ENCODE peak calls at places on chromosomes 16 and 17, in four cellular contexts. P is A549, J is uterus, L is heart left ventricle. O is an unnamed sample.

GRCh38 chr17:42608692-42609181 is 437 bp downstream of the RETREG3 start:
- DNase-seq in L (peak), J (no peak), P (no peak), O (peak)

GRCh38 chr16:8931864-8932263 is 31.8 kb downstream of the USP7 start:
- DNase-seq in J (peak), P (no peak), L (peak), O (peak)

GRCh38 chr17:79892457-79893236 is 53.4 kb upstream of the CBX4 start:
- DNase-seq in P (no peak), L (peak), J (no peak), O (no peak)

GRCh38 chr16:10180771-10181163 is 1.5 kb downstream of the GRIN2A start:
- DNase-seq in L (no peak), J (peak), P (peak), O (peak)

GRCh38 chr17:79331492-79331891 is 256.9 kb downstream of the ENGASE start:
- DNase-seq in L (no peak), J (no peak), P (no peak), O (no peak)

GRCh38 chr16:29154676-29155121 is 169.8 kb downstream of the LAT start:
- DNase-seq in J (no peak), L (no peak), P (no peak), O (no peak)

GRCh38 chr16:50531359-50531758 is 16.8 kb upstream of the NKD1 start:
- DNase-seq in J (no peak), P (no peak), L (no peak), O (no peak)

GRCh38 chr16:70253291-70254094 is 1.8 kb upstream of the EXOSC6 start:
- DNase-seq in L (no peak), J (no peak), P (peak), O (peak)

GRCh38 chr17:27821318-27821717 is 21.0 kb upstream of the NOS2 start:
- DNase-seq in P (no peak), J (no peak), L (no peak), O (no peak)

GRCh38 chr17:78268191-78268874 is 36.9 kb downstream of the TMEM235 start:
- DNase-seq in P (no peak), L (no peak), J (no peak), O (no peak)

GRCh38 chr17:41394254-41395016 is 3.0 kb downstream of the KRT31 start:
- DNase-seq in P (no peak), J (no peak), L (no peak), O (no peak)

GRCh38 chr17:76681222-76682137 is 29.3 kb downstream of the MXRA7 start:
- DNase-seq in J (peak), P (peak), L (peak), O (peak)

GRCh38 chr17:74981979-74982662 is 5.3 kb upstream of the CDR2L start:
- DNase-seq in P (peak), L (peak), J (peak), O (peak)

GRCh38 chr17:76171701-76172100 is 30.7 kb upstream of the FOXJ1 start:
- DNase-seq in J (no peak), L (no peak), P (no peak), O (no peak)

GRCh38 chr16:4656695-4657686 is 32.4 kb downstream of the MGRN1 start:
- DNase-seq in J (no peak), P (no peak), L (no peak), O (no peak)

GRCh38 chr17:77849203-77849602 is 109.3 kb upstream of the TNRC6C start:
- DNase-seq in J (no peak), L (no peak), P (no peak), O (peak)

GRCh38 chr17:58200024-58200633 is 7.6 kb downstream of the EPX start:
- DNase-seq in L (peak), P (peak), J (no peak), O (peak)

GRCh38 chr17:17811381-17812210 is 25.2 kb downstream of the SREBF1 start:
- DNase-seq in P (no peak), L (no peak), J (peak), O (no peak)

GRCh38 chr16:17773698-17774101 is 302.9 kb upstream of the XYLT1 start:
- DNase-seq in P (no peak), L (no peak), J (no peak), O (no peak)

GRCh38 chr16:67969286-67970039 is 1.0 kb upstream of the SLC12A4 start:
- DNase-seq in J (peak), P (no peak), L (no peak), O (peak)
- TF ChIP-seq POLR2A in J (no peak), P (no peak), L (no peak), O (no peak)

DNA sequence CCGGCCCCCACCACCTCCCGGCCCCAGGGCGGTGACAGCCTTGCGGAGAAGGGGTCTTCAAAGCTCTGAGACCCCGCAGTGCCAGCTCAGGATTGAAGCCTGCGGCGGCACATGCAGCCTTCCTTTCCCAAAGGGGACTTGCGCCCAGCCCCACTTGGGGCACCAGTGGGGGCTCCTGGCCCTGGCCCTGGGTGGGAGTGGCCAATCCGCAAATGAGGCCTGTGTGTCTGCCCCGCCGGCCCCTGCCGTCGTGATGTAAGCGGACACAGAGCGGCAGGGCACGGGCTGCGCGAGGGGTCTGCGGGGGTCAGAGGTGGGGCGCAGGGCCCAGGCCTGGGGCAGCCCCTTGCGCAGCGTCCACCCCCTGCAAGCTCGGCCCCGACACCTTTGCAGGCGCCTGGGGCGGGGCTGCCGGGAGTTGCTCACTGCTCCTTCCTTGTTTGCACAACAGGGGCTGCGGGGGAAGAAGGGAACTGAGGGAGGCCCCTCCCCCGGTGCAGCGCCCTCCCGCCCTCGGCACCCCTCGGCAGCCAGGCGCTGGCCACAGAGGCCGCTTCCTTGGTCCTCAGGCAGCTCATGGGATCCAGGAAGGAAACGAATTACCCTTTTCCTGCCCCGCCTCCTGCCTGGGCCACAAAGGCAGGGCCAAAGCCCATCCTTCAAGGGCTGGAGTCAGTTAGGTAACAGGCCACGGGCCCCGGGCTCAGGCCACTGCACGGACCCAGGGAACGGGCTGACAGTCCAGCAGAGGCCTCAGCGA is 2.9 kb downstream of the SLC16A3 start:
- DNase-seq in P (peak), L (peak), J (peak), O (no peak)
- TF ChIP-seq POLR2A in P (peak), L (no peak), J (peak), O (no peak)

GRCh38 chr16:67528870-67529638 is 425 bp downstream of the RIPOR1 start:
- DNase-seq in L (peak), J (peak), P (peak), O (peak)
- TF ChIP-seq POLR2A in L (no peak), J (peak), P (peak), O (peak)

GRCh38 chr17:55162556-55162946 is 102.2 kb upstream of the HLF start:
- DNase-seq in P (no peak), J (no peak), L (no peak), O (no peak)
- TF ChIP-seq POLR2A in P (no peak), J (no peak), L (no peak), O (no peak)

GRCh38 chr16:30899794-30900193 is 3.4 kb downstream of the CTF1 start:
- DNase-seq in J (no peak), P (no peak), L (no peak), O (no peak)

GRCh38 chr16:30895592-30896202 is 717 bp upstream of the CTF1 start:
- DNase-seq in J (peak), L (no peak), P (no peak), O (peak)

GRCh38 chr16:30896203-30896889 is at the start of gene CTF1:
- DNase-seq in L (peak), J (peak), P (no peak), O (no peak)

GRCh38 chr16:30894540-30895368 is 877 bp upstream of the BCL7C start:
- DNase-seq in L (no peak), J (no peak), P (no peak), O (no peak)

GRCh38 chr16:30896890-30897730 is 696 bp downstream of the CTF1 start:
- DNase-seq in L (peak), J (peak), P (peak), O (peak)
- TF ChIP-seq POLR2A in L (no peak), J (no peak), P (no peak), O (peak)

GRCh38 chr17:40251576-40251975 is 32.5 kb downstream of the WIPF2 start:
- DNase-seq in L (no peak), P (peak), J (peak), O (no peak)
- TF ChIP-seq POLR2A in L (no peak), P (no peak), J (no peak), O (no peak)

GRCh38 chr16:85201566-85201965 is 89.3 kb upstream of the CIBAR2 start:
- DNase-seq in L (no peak), J (no peak), P (no peak), O (no peak)

GRCh38 chr16:85202051-85202601 is 89.9 kb upstream of the CIBAR2 start:
- DNase-seq in L (no peak), P (no peak), J (no peak), O (no peak)

GRCh38 chr16:85203462-85203813 is 91.2 kb upstream of the CIBAR2 start:
- DNase-seq in J (no peak), P (no peak), L (no peak), O (no peak)

GRCh38 chr16:85204242-85205010 is 92.2 kb upstream of the CIBAR2 start:
- DNase-seq in J (no peak), P (no peak), L (no peak), O (no peak)

GRCh38 chr16:85202631-85203461 is 90.6 kb upstream of the CIBAR2 start:
- DNase-seq in L (peak), J (peak), P (no peak), O (no peak)
- TF ChIP-seq POLR2A in L (no peak), J (no peak), P (no peak), O (no peak)

GRCh38 chr16:86556576-86556975 is 1.5 kb upstream of the MTHFSD start:
- DNase-seq in L (no peak), P (no peak), J (no peak), O (no peak)

GRCh38 chr16:86554599-86554916 is 477 bp downstream of the MTHFSD start:
- DNase-seq in P (no peak), J (no peak), L (no peak), O (no peak)

GRCh38 chr16:86555763-86556130 is 712 bp upstream of the MTHFSD start:
- DNase-seq in P (no peak), L (no peak), J (no peak), O (no peak)

GRCh38 chr16:86553356-86553755 is 1.7 kb downstream of the MTHFSD start:
- DNase-seq in P (no peak), L (no peak), J (no peak), O (no peak)

DNA sequence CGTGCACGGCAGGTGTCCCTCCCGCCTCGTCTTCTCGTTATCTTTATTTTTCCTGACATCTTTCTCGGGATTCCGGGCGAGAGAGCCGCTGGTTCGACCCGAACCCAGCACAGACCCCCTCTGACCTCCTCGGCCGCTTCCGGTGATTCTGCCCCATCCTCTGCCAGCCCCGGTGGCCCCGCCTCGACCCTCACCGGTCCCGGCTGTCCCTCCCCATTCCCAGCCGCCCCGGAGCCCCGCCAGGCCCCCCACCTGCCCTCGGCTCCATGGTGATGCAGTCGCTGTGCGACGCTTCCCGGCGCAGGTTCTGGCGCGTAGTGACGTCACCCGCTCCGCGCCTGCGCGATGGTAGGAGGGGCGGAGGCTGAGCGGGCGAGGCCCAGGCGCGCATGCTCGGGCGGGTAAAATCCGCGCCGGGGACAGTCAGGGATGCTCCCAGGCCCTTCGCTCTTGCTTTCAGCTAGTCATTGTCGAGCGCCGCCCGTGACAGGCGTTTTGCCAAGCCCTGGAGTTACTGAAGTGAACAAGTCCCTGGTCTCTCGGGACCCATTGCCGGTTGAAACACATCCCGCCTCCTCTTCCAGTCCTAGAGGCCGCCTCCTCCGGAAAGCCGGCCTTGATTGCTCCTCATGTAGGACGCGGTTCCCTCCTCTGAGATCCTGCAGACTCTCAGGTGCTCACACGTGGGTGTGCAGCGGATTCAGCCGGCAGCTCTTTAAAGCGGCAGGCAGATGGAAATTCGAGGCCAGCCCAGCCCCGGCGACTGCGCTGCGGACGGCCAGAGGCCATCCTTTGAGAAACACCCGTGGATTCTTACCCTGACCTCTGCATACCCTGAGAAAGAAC is at the start of gene MTHFSD:
- DNase-seq in J (peak), P (peak), L (peak), O (peak)
- TF ChIP-seq POLR2A in J (peak), P (peak), L (no peak), O (peak)

DNA sequence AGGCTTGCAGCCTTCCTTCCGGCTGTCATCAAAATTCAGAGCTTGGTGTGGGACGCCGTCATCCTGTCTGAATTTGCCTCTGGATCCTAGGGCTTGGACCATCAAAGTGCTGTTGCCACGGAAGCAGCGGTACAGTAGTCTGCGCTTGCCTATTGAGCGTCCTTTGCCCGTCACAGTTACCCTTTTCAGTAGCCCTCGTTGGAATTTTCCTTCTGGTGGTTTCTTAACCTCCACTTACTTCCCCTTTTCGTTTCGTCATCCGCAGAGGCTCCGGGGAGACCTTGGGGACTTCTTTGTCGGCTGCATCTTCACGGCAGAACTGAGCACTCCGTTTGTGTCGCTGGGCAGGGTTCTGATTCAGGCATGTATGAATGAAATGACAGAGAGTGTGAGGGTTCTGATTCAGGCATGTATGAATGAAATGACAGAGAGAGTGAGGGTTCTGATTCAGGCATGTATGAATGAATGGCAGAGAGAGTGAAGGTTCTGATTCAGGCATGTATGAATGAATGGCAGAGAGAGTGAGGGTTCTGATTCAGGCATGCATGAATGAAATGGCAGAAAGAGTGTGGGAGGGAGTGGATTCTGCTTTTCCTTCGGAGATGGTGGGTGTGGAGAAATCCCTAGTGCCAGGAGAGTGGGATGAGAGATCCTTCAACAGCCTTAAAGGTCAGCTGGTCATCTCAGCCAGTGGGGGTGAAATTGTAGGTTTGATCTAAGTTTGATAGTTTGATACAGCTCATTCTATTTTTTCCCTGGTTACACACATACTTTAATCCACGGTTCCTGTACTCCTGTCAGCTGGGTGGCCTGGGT is 8.1 kb downstream of the TLCD3A start:
- DNase-seq in P (no peak), J (no peak), L (no peak), O (no peak)
- TF ChIP-seq POLR2A in P (no peak), J (no peak), L (no peak), O (no peak)